ENCODE peak calls at places on chromosomes 1 and 21, in four cellular contexts. O is adrenal gland, H is neuronal stem cell, M is small intestine. K is an unnamed sample. For H3K27me3 and H3K4me1, the result is how much of the 10 kb centered on the place peaks cover.

GRCh38 chr21:37292946-37293345 is 25.8 kb upstream of the VPS26C start:
- DNase-seq in O (peak), H (no peak), M (no peak), K (peak)

GRCh38 chr1:53091841-53092645 is 30.0 kb downstream of the PODN start:
- DNase-seq in O (no peak), H (no peak), M (no peak), K (no peak)

GRCh38 chr1:160420881-160421842 is 20.8 kb downstream of the VANGL2 start:
- DNase-seq in O (no peak), H (no peak), M (no peak), K (no peak)

GRCh38 chr1:203440780-203441179 is 34.8 kb upstream of the PRELP start:
- DNase-seq in O (peak), H (no peak), M (peak), K (peak)

GRCh38 chr1:62826892-62827291 is 43.0 kb downstream of the ATG4C start:
- DNase-seq in O (no peak), H (no peak), M (no peak), K (no peak)

GRCh38 chr1:109361649-109362048 is 36.1 kb downstream of the SORT1 start:
- DNase-seq in O (no peak), H (no peak), M (no peak), K (no peak)

GRCh38 chr1:40595623-40596022 is 64.2 kb downstream of the ZNF684 start:
- DNase-seq in O (no peak), H (no peak), M (no peak), K (no peak)

GRCh38 chr1:14803002-14803789 is 204.7 kb downstream of the KAZN start:
- DNase-seq in O (no peak), H (no peak), M (no peak), K (no peak)

GRCh38 chr1:3397311-3397710 is 57.2 kb upstream of the ARHGEF16 start:
- DNase-seq in O (no peak), H (no peak), M (no peak), K (no peak)
- H3K27me3 ChIP-seq in O (under half), H (under half), M (under half), K (under half)

GRCh38 chr1:181100015-181100905 is 11.8 kb downstream of the IER5 start:
- DNase-seq in O (no peak), H (no peak), M (no peak), K (no peak)

GRCh38 chr1:181097242-181097641 is 8.7 kb downstream of the IER5 start:
- DNase-seq in O (no peak), H (no peak), M (no peak), K (no peak)

GRCh38 chr1:181101581-181102226 is 13.2 kb downstream of the IER5 start:
- DNase-seq in O (no peak), H (no peak), M (no peak), K (no peak)

GRCh38 chr1:181100924-181101323 is 12.4 kb downstream of the IER5 start:
- DNase-seq in O (no peak), H (no peak), M (no peak), K (no peak)

DNA sequence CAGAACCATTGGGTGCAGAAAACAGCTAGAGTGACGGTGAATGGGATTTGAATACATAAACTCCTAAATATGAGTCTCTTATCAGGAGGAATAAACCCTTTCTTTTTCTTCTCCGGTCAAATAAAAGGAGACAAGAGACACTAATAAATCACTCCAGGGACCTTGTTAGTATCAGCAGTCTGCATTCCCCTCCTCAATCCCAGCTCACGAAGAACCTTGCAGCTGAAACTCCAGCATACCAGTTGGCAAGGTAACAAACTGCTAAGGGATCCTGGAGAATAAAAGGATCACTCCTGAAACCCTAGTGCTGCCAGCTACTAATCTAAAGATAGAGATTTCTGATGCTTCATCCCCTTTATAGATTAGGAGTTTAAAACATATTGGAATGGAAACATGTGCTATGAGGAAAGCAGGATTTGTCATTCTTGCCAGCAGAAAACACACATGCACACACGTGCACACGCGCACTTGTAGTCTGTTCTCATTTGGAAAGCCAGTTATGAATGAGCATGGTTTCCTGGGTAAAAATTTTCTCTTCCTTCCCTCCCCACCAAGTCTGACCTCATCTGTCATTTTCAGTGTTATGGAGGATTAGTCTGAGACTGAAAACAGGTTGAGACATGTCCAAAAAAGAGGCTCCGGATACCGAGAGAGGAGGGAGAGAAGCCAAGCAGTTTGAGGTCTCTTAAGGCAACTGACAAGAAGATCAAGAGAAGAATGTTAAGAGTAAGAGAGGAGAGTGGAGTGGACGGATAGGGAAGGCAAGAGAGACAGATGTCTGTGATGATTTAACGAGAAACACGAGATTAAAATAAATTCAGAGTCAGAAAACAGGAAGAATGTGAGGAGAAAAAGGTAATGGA is 10.9 kb downstream of the IER5 start:
- DNase-seq in O (no peak), H (no peak), M (no peak), K (no peak)
- H3K4me1 ChIP-seq in O (under half), H (under half), M (under half), K (under half)

GRCh38 chr21:33025471-33026298 is at the start of gene OLIG2:
- DNase-seq in O (no peak), H (peak), M (no peak), K (no peak)
- H3K27me3 ChIP-seq in O (half or more), H (half or more), M (half or more), K (under half)

DNA sequence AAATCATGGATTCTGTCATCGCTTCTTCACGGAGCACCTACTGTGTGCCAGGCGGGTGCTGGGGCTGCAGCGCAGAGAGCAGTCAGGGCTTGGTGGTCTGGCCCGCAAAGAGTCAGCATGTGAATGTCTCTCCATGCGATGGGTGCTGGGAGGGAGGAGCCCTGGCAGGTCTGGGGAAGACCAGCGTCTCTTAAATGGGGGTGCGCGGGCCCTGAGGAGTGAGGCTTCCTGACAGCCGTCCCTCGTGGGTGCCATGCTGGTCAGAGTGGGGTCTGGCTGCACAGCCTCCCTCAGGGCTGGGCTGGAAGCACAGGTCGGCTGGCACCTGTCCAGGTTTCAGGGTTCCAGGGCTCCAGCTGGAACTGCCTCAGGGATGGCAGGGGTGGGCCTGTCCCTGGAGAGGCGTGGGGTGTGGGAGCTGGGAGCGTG is 18.5 kb downstream of the TP73 start:
- DNase-seq in O (no peak), H (no peak), M (no peak), K (no peak)
- H3K4me1 ChIP-seq in O (under half), H (under half), M (under half), K (under half)

K was measured in ovary.